ENCODE peak calls at places on chromosomes 1 and 21, in seven cellular contexts. X is lower leg skin; U is mesothelial cell of epicardium; A is activated CD8-positive, alpha-beta T cell treated with anti-CD3 and anti-CD28 coated beads for 36 hours; K is fibroblast of the aortic adventitia; Z is heart left ventricle; B is body of pancreas. W is an unnamed sample.

GRCh38 chr21:39641827-39642450 is 29.2 kb downstream of the B3GALT5 start:
- DNase-seq in X (no peak), U (no peak), A (no peak), K (no peak), Z (no peak), B (no peak), W (no peak)

GRCh38 chr1:173473599-173474011 is 3.5 kb upstream of the PRDX6 start:
- DNase-seq in X (no peak), U (no peak), A (no peak), K (peak; percentile 70), Z (no peak), B (no peak), W (no peak)

GRCh38 chr1:164188507-164188906 is 370.5 kb upstream of the PBX1 start:
- DNase-seq in X (no peak), U (no peak), A (no peak), K (no peak), Z (no peak), B (peak; percentile 65), W (no peak)

GRCh38 chr1:93846929-93847810 is 31.8 kb downstream of the DNTTIP2 start:
- DNase-seq in X (peak; percentile 97), U (peak; percentile 93), A (peak; percentile 92), K (peak; percentile 89), Z (peak; percentile 91), B (peak; percentile 91), W (peak; percentile 80)

GRCh38 chr1:32540589-32540988 is 1.4 kb downstream of the ZBTB8A start:
- DNase-seq in X (no peak), U (no peak), A (no peak), K (peak; percentile 3), Z (no peak), B (no peak), W (no peak)

GRCh38 chr1:206469933-206470691 is at the start of gene IKBKE:
- DNase-seq in X (no peak), U (peak; percentile 51), A (peak; percentile 62), K (peak; percentile 76), Z (peak; percentile 48), B (peak; percentile 55), W (no peak)

GRCh38 chr1:41791667-41792484 is 126.8 kb downstream of the HIVEP3 start:
- DNase-seq in X (no peak), U (no peak), A (peak; percentile 75), K (no peak), Z (no peak), B (no peak), W (no peak)

GRCh38 chr1:82015444-82015843 is 214.7 kb downstream of the ADGRL2 start:
- DNase-seq in X (no peak), U (no peak), A (no peak), K (no peak), Z (no peak), B (no peak), W (no peak)

GRCh38 chr1:200260587-200261335 is 149.1 kb downstream of the ZNF281 start:
- DNase-seq in X (no peak), U (no peak), A (no peak), K (no peak), Z (no peak), B (no peak), W (no peak)

GRCh38 chr1:184300446-184300845 is 86.4 kb upstream of the C1orf21 start:
- DNase-seq in X (no peak), U (no peak), A (no peak), K (peak; percentile 56), Z (no peak), B (no peak), W (no peak)

GRCh38 chr1:110436635-110437034 is 14.3 kb upstream of the PROK1 start:
- DNase-seq in X (no peak), U (peak; percentile 59), A (no peak), K (peak; percentile 20), Z (no peak), B (no peak), W (no peak)

GRCh38 chr1:3135073-3135745 is 66.2 kb downstream of the PRDM16 start:
- DNase-seq in X (no peak), U (no peak), A (no peak), K (no peak), Z (no peak), B (peak; percentile 60), W (no peak)

GRCh38 chr1:2411801-2412394 is 466 bp downstream of the PEX10 start:
- DNase-seq in X (no peak), U (no peak), A (no peak), K (no peak), Z (no peak), B (peak; percentile 31), W (no peak)

GRCh38 chr1:20358761-20359263 is 68.1 kb downstream of the VWA5B1 start:
- DNase-seq in X (no peak), U (no peak), A (no peak), K (peak; percentile 58), Z (peak; percentile 74), B (peak; percentile 89), W (no peak)

GRCh38 chr1:110630770-110631663 is 24.9 kb upstream of the KCNA2 start:
- DNase-seq in X (peak; percentile 93), U (peak; percentile 84), A (peak; percentile 89), K (peak; percentile 60), Z (peak; percentile 74), B (peak; percentile 79), W (peak; percentile 65)

GRCh38 chr21:21547368-21547953 is 549.3 kb downstream of the NCAM2 start:
- DNase-seq in X (no peak), U (no peak), A (no peak), K (no peak), Z (no peak), B (no peak), W (no peak)

GRCh38 chr1:34612091-34612631 is 142.7 kb upstream of the GJB5 start:
- DNase-seq in X (no peak), U (no peak), A (no peak), K (no peak), Z (no peak), B (no peak), W (no peak)

GRCh38 chr1:205329719-205330118 is 8.2 kb upstream of the NUAK2 start:
- DNase-seq in X (no peak), U (no peak), A (no peak), K (no peak), Z (no peak), B (no peak), W (peak; percentile 30)

GRCh38 chr1:1001057-1001630 is 1.2 kb upstream of the HES4 start:
- DNase-seq in X (peak; percentile 86), U (no peak), A (no peak), K (no peak), Z (peak; percentile 42), B (no peak), W (no peak)

GRCh38 chr1:92754000-92754787 is 30.7 kb downstream of the EVI5 start:
- DNase-seq in X (no peak), U (no peak), A (no peak), K (peak; percentile 89), Z (no peak), B (no peak), W (no peak)

GRCh38 chr21:16563795-16564194 is 834.0 kb downstream of the USP25 start:
- DNase-seq in X (no peak), U (no peak), A (no peak), K (peak; percentile 35), Z (no peak), B (peak; percentile 48), W (no peak)

GRCh38 chr1:90730247-90731022 is 13.3 kb upstream of the BARHL2 start:
- DNase-seq in X (no peak), U (no peak), A (no peak), K (peak; percentile 10), Z (no peak), B (no peak), W (no peak)

GRCh38 chr1:48710318-48710717 is 66.4 kb downstream of the BEND5 start:
- DNase-seq in X (peak; percentile 58), U (no peak), A (no peak), K (no peak), Z (no peak), B (no peak), W (no peak)

GRCh38 chr21:41509206-41509496 is 1.2 kb upstream of the TMPRSS2 start:
- DNase-seq in X (no peak), U (no peak), A (no peak), K (no peak), Z (no peak), B (no peak), W (no peak)
- TF ChIP-seq CTCF in X (no peak), U (no peak), A (no peak), K (no peak), Z (no peak), B (no peak), W (no peak)

GRCh38 chr1:234592240-234592639 is 17.7 kb downstream of the IRF2BP2 start:
- DNase-seq in X (no peak), U (no peak), A (no peak), K (no peak), Z (no peak), B (no peak), W (no peak)

GRCh38 chr1:234589854-234590620 is 19.9 kb downstream of the IRF2BP2 start:
- DNase-seq in X (no peak), U (no peak), A (no peak), K (peak; percentile 50), Z (peak; percentile 54), B (no peak), W (no peak)

GRCh38 chr1:234589064-234589765 is 20.8 kb downstream of the IRF2BP2 start:
- DNase-seq in X (no peak), U (no peak), A (no peak), K (peak; percentile 53), Z (no peak), B (no peak), W (no peak)

GRCh38 chr1:234593109-234593508 is 16.9 kb downstream of the IRF2BP2 start:
- DNase-seq in X (no peak), U (no peak), A (no peak), K (no peak), Z (no peak), B (no peak), W (no peak)

DNA sequence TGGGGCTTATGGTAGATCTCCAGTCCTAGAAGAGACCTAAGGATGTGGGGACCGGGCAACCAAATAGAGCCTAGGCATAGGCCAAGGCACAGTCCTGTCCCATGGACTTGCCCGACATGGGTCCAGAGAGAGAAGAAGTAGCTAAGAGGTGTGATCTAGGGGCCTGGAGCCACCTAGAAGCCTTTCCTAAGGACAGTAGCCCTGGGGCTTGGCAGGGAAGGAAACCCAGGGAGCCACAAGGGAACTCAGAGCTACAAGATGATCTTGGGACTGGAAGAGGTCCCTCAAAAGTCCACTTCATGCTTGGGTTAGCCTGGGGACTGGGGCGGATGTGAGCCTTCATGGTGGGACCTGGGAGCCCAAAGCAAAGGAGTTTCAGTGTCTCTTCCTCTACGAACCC is 18.8 kb downstream of the IRF2BP2 start:
- DNase-seq in X (no peak), U (no peak), A (no peak), K (no peak), Z (no peak), B (no peak), W (no peak)
- TF ChIP-seq CTCF in X (no peak), U (no peak), A (no peak), K (no peak), Z (no peak), B (no peak), W (no peak)

DNA sequence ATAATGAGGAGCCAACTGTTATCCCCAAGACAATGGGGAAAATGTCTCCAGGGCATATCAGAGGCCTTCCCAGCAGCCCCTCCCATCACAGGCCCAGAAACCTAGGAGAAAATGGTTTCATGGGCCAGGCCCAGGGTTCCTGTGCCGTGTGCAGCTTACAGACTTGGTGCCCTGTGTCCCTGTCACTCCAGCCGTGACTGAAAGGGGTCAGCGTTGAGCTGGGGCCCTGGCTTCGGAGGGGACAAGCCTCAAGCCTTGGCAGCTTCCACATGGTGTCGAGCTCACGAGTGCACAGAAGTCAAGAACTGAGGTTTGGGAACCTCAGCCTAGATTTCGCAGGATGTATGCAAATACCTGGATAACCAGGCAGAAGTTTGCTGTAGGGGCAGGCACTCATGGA is 18.1 kb downstream of the SIPA1L2 start:
- DNase-seq in X (no peak), U (no peak), A (no peak), K (no peak), Z (no peak), B (no peak), W (no peak)
- TF ChIP-seq CTCF in X (no peak), U (no peak), A (no peak), K (no peak), Z (no peak), B (no peak), W (no peak)

GRCh38 chr21:46424062-46424591 is 34.6 kb upstream of the DIP2A start:
- DNase-seq in X (no peak), U (no peak), A (peak; percentile 52), K (no peak), Z (no peak), B (no peak), W (no peak)
- TF ChIP-seq CTCF in X (no peak), U (no peak), A (no peak), K (no peak), Z (no peak), B (no peak), W (no peak)